ENCODE peak calls at places on chromosome 1, in five cellular contexts. W, D, T, O and F are unnamed samples.

GRCh38 chr1:213659580-213660547 is 327.9 kb upstream of the PROX1 start:
- DNase-seq in W (peak), D (no peak), T (no peak), O (no peak), F (no peak)

GRCh38 chr1:108046021-108046420 is 81.0 kb upstream of the VAV3 start:
- DNase-seq in W (no peak), D (no peak), T (no peak), O (no peak), F (no peak)

GRCh38 chr1:2627746-2628145 is 5.1 kb downstream of the MMEL1 start:
- DNase-seq in W (no peak), D (no peak), T (no peak), O (no peak), F (no peak)

GRCh38 chr1:195768377-195768776 is 839.9 kb downstream of the KCNT2 start:
- DNase-seq in W (no peak), D (no peak), T (no peak), O (no peak), F (no peak)

GRCh38 chr1:248822148-248823032 is 3.3 kb downstream of the SH3BP5L start:
- DNase-seq in W (no peak), D (no peak), T (no peak), O (no peak), F (no peak)

GRCh38 chr1:5939268-5940060 is 52.8 kb downstream of the NPHP4 start:
- DNase-seq in W (no peak), D (no peak), T (no peak), O (no peak), F (no peak)

GRCh38 chr1:1979482-1980165 is 24.0 kb downstream of the CFAP74 start:
- DNase-seq in W (no peak), D (no peak), T (no peak), O (no peak), F (no peak)

GRCh38 chr1:94886361-94886760 is 40.5 kb downstream of the CNN3 start:
- DNase-seq in W (no peak), D (no peak), T (no peak), O (no peak), F (no peak)

GRCh38 chr1:206901944-206902343 is 4.7 kb downstream of the IL24 start:
- DNase-seq in W (no peak), D (no peak), T (no peak), O (no peak), F (no peak)

GRCh38 chr1:222189218-222189617 is 358.7 kb downstream of the HHIPL2 start:
- DNase-seq in W (no peak), D (no peak), T (no peak), O (no peak), F (no peak)

GRCh38 chr1:28329395-28330153 is 734 bp downstream of the MED18 start:
- DNase-seq in W (no peak), D (peak), T (peak), O (peak), F (no peak)

GRCh38 chr1:7509593-7509992 is 261.5 kb upstream of the VAMP3 start:
- DNase-seq in W (no peak), D (no peak), T (no peak), O (no peak), F (no peak)

GRCh38 chr1:20981903-20982695 is 194.6 kb downstream of the EIF4G3 start:
- DNase-seq in W (no peak), D (no peak), T (no peak), O (no peak), F (no peak)

GRCh38 chr1:223017291-223017690 is 125.8 kb downstream of the TLR5 start:
- DNase-seq in W (no peak), D (no peak), T (no peak), O (no peak), F (no peak)

GRCh38 chr1:38213720-38214367 is 167.3 kb upstream of the POU3F1 start:
- DNase-seq in W (no peak), D (no peak), T (no peak), O (no peak), F (no peak)

GRCh38 chr1:178566187-178566586 is 53.3 kb downstream of the TEX35 start:
- DNase-seq in W (no peak), D (no peak), T (no peak), O (no peak), F (no peak)

GRCh38 chr1:81115422-81115821 is 685.3 kb upstream of the ADGRL2 start:
- DNase-seq in W (no peak), D (no peak), T (no peak), O (no peak), F (no peak)

GRCh38 chr1:214174508-214175199 is 106.3 kb upstream of the SMYD2 start:
- DNase-seq in W (no peak), D (no peak), T (no peak), O (no peak), F (no peak)

GRCh38 chr1:247173431-247173830 is 1.6 kb upstream of the ZNF124 start:
- DNase-seq in W (no peak), D (no peak), T (no peak), O (no peak), F (no peak)

GRCh38 chr1:4516596-4516995 is 137.8 kb upstream of the AJAP1 start:
- DNase-seq in W (no peak), D (no peak), T (no peak), O (no peak), F (no peak)

GRCh38 chr1:228376262-228376628 is 30.4 kb downstream of the TRIM11 start:
- DNase-seq in W (no peak), D (no peak), T (no peak), O (no peak), F (no peak)

GRCh38 chr1:6440198-6441126 is 15.9 kb downstream of the ESPN start:
- DNase-seq in W (no peak), D (peak), T (peak), O (peak), F (no peak)

GRCh38 chr1:201681375-201681774 is 142.4 kb downstream of the NAV1 start:
- DNase-seq in W (no peak), D (no peak), T (no peak), O (no peak), F (no peak)

GRCh38 chr1:201683397-201683796 is 144.5 kb downstream of the NAV1 start:
- DNase-seq in W (no peak), D (no peak), T (no peak), O (no peak), F (no peak)

GRCh38 chr1:201682964-201683363 is 144.0 kb downstream of the NAV1 start:
- DNase-seq in W (no peak), D (no peak), T (no peak), O (no peak), F (no peak)

GRCh38 chr1:201686709-201687455 is 142.1 kb upstream of the IPO9 start:
- DNase-seq in W (no peak), D (peak), T (peak), O (no peak), F (no peak)

GRCh38 chr1:201685485-201685884 is 143.5 kb upstream of the IPO9 start:
- DNase-seq in W (no peak), D (no peak), T (no peak), O (no peak), F (no peak)
- H3K27ac ChIP-seq in W (no peak), D (no peak), T (no peak), O (no peak), F (no peak)

DNA sequence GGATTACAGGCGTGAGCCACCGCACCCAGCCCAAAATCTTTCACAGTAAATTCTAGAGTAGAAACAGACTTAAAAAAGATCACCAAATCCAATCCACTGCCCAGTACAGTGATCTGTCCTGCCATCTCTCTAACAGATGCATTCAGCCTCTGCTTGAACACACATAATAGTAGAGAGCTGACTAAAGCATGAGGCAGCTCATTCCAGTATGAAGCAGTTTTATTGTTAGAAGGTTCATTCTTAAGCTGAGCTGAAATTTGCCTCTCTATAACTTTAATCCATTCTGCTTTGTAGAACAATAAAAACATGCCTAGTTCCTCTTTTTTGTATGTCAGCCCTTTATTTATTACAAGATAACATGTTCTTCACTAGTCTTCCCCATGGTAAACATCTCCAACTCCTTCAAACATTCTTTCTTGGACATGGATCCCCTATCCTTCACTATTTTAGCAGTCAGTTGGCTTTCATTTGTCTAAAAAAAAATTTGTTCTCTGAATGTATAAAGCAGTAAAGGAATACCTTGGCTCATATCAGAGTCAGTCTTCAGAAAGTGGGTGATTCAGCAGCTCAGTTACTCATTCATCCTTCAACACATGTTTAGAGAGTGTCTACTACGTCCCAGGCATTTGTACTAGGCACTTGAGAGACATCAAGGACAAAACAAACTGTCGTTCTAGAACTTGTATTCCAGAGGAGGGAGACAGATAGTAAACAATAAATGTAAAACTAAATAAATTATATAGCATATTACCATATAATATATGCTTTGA is 10.7 kb upstream of the PTBP2 start:
- DNase-seq in W (no peak), D (no peak), T (no peak), O (no peak), F (no peak)
- H3K27ac ChIP-seq in W (no peak), D (no peak), T (no peak), O (no peak), F (no peak)

DNA sequence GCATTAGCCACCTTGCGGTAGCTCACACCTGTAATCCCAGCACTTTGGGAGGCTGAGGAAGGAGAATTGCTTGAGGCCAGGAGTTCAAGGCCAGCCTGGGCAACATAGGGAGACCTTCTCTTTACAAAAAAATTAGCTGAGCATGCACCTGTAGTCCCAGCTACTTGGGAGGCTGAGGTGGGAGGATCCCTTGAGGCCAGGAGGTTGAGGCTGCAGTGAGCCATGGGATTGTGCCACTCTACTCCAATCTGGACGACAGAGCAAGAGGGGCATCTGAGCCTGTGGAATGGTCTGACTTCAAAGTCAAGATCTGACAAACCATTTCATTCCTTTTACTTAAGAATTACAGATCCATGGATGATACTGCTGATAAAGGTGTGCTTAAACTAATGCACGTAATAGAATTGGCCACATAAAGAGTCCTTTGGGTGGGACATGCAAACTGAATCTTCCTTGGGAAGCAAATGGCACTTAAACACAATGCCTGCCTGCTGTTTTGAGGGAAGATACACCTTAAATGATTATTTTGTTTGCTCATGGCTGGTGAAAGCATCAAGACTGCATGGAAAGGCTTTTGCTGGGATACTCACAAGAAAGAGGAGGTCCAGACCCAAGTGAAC is 2.5 kb upstream of the TMEM201 start:
- DNase-seq in W (no peak), D (no peak), T (no peak), O (no peak), F (no peak)
- H3K27ac ChIP-seq in W (no peak), D (no peak), T (no peak), O (no peak), F (no peak)

DNA sequence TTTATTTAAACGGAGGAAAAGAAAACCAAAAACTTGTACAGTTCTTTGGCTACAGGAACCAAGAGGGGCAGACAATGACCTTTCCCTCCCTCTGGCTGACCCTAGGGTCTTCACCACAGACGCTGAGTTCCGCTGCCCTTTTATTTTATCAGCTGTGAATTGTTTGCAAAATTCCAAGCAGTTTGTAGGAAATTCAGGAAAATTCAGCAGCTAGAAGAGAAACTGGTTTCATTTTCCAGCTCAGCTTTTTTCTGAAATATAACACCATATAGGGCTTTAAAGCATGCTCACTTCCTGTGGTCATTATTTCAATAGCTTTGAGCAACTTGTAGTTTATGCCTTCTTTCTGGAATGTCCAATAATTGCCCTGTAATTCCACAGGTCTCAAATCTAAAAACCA is 5.5 kb upstream of the PIK3R3 start:
- DNase-seq in W (no peak), D (no peak), T (no peak), O (no peak), F (no peak)
- H3K27ac ChIP-seq in W (peak), D (no peak), T (no peak), O (no peak), F (no peak)

GRCh38 chr1:226650236-226650841 is 88.7 kb downstream of the ITPKB start:
- DNase-seq in W (no peak), D (peak), T (no peak), O (no peak), F (no peak)
- H3K27ac ChIP-seq in W (no peak), D (no peak), T (no peak), O (peak), F (no peak)

GRCh38 chr1:117698398-117699160 is 92.7 kb downstream of the TENT5C start:
- DNase-seq in W (peak), D (no peak), T (no peak), O (no peak), F (no peak)

GRCh38 chr1:117697220-117697781 is 91.5 kb downstream of the TENT5C start:
- DNase-seq in W (peak), D (no peak), T (no peak), O (no peak), F (no peak)

GRCh38 chr1:117694543-117694942 is 88.7 kb downstream of the TENT5C start:
- DNase-seq in W (no peak), D (no peak), T (no peak), O (no peak), F (no peak)

GRCh38 chr1:117695796-117696505 is 90.1 kb downstream of the TENT5C start:
- DNase-seq in W (peak), D (no peak), T (no peak), O (no peak), F (no peak)

DNA sequence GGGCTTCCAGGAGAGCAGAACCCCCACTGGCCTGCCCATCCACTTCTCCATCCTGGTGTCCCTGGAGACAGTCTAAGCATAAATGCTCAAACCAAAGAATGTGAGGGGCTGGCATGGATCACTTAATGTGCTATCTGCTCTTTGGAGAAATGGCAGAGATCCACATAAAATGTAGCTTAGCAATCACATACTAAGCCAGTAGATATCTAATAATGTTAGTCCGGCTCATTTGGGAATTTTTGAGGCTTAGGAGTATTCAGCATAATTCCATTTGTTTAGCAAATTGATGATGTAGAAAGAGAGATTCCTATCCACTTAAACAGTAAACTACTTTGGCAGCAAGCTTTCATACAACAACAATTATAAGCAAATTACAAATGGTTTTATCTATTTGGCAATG is 90.7 kb downstream of the TENT5C start:
- DNase-seq in W (no peak), D (no peak), T (no peak), O (no peak), F (no peak)
- H3K27ac ChIP-seq in W (peak), D (no peak), T (peak), O (no peak), F (peak)